ENCODE peak calls at places on chromosomes 2 and 18, in seven cellular contexts. D is anterior cingulate cortex, Z is MCF 10A, P is mammary epithelial cell, R is NCI-H2171 treated with DMSO at 0.1 percent for 48 hours, M is HAP-1, X is ovary. T is an unnamed sample.

GRCh38 chr2:74670263-74670662 is 16.2 kb downstream of the SEMA4F start:
- DNase-seq in D (no peak), R (no peak), Z (no peak), M (no peak), X (no peak), P (no peak), T (no peak)

GRCh38 chr2:119702918-119703401 is 24.0 kb downstream of the TMEM177 start:
- DNase-seq in P (peak; percentile 44), R (peak; percentile 26), D (peak; percentile 24), Z (peak; percentile 75), M (peak; percentile 74), X (peak; percentile 69), T (no peak)

GRCh38 chr18:57084331-57085298 is 62.3 kb upstream of the BOD1L2 start:
- DNase-seq in R (no peak), D (no peak), Z (no peak), M (no peak), X (no peak), P (no peak), T (no peak)

GRCh38 chr2:133489641-133490411 is 78.4 kb downstream of the NCKAP5 start:
- DNase-seq in D (no peak), M (no peak), Z (peak; percentile 4), P (no peak), X (peak; percentile 43), R (no peak), T (no peak)

GRCh38 chr2:168278424-168278888 is 31.1 kb upstream of the STK39 start:
- DNase-seq in M (no peak), D (no peak), Z (peak; percentile 46), R (no peak), X (no peak), P (peak; percentile 88), T (no peak)

GRCh38 chr2:79580175-79580574 is 67.3 kb downstream of the CTNNA2 start:
- DNase-seq in R (no peak), X (no peak), P (no peak), Z (no peak), M (no peak), D (no peak), T (no peak)

GRCh38 chr18:28504100-28504499 is 327.2 kb upstream of the CDH2 start:
- DNase-seq in Z (no peak), P (peak; percentile 8), R (no peak), M (no peak), D (no peak), X (no peak), T (no peak)

GRCh38 chr2:113851640-113852039 is 38.2 kb upstream of the ACTR3 start:
- DNase-seq in D (no peak), M (no peak), X (peak; percentile 33), R (no peak), P (peak; percentile 27), Z (peak; percentile 16), T (no peak)

GRCh38 chr2:152350155-152350679 is 15.2 kb downstream of the FMNL2 start:
- DNase-seq in P (no peak), D (no peak), M (no peak), R (no peak), X (no peak), Z (no peak), T (no peak)

GRCh38 chr2:98118161-98118560 is 31.2 kb downstream of the VWA3B start:
- DNase-seq in X (no peak), P (peak; percentile 50), Z (peak; percentile 19), D (no peak), M (no peak), R (no peak), T (peak; percentile 74)

GRCh38 chr2:190841707-190842505 is 38.7 kb upstream of the GLS start:
- DNase-seq in D (no peak), M (no peak), R (no peak), X (no peak), Z (no peak), P (peak; percentile 54), T (no peak)

GRCh38 chr2:96665083-96665569 is 22.6 kb downstream of the FER1L5 start:
- DNase-seq in M (no peak), Z (peak; percentile 99), R (no peak), X (peak; percentile 42), P (peak; percentile 97), D (no peak), T (peak; percentile 100)

GRCh38 chr2:138942466-138942865 is 162.3 kb upstream of the NXPH2 start:
- DNase-seq in M (no peak), Z (no peak), X (no peak), P (no peak), R (no peak), D (no peak), T (no peak)

GRCh38 chr2:68157002-68157401 is 686 bp upstream of the PNO1 start:
- DNase-seq in D (no peak), M (no peak), R (no peak), P (no peak), Z (no peak), X (no peak), T (no peak)

GRCh38 chr2:26555246-26556133 is 77.6 kb upstream of the OTOF start:
- DNase-seq in X (no peak), P (no peak), D (no peak), M (no peak), Z (peak; percentile 16), R (no peak), T (no peak)

GRCh38 chr2:212052412-212053159 is 486.0 kb downstream of the ERBB4 start:
- DNase-seq in D (no peak), R (no peak), P (peak; percentile 45), X (no peak), Z (peak; percentile 25), M (no peak), T (peak; percentile 72)

GRCh38 chr2:83817511-83817910 is 641.6 kb downstream of the SUCLG1 start:
- DNase-seq in P (peak; percentile 2), R (no peak), D (no peak), X (no peak), Z (peak; percentile 33), M (peak; percentile 12), T (no peak)

GRCh38 chr2:127100261-127101047 is 6.5 kb downstream of the BIN1 start:
- DNase-seq in R (no peak), Z (peak; percentile 87), P (no peak), M (no peak), D (no peak), X (no peak), T (no peak)

GRCh38 chr2:109171444-109172334 is 42.7 kb downstream of the SH3RF3 start:
- DNase-seq in Z (peak; percentile 93), X (peak; percentile 71), P (no peak), D (no peak), M (no peak), R (no peak), T (peak; percentile 56)

GRCh38 chr18:76978616-76979015 is 154.0 kb downstream of the MBP start:
- DNase-seq in P (no peak), M (no peak), R (no peak), D (no peak), X (no peak), Z (no peak), T (no peak)

GRCh38 chr2:205822578-205822977 is 140.3 kb downstream of the NRP2 start:
- DNase-seq in X (no peak), M (no peak), R (no peak), P (peak; percentile 75), D (no peak), Z (no peak), T (peak; percentile 51)

GRCh38 chr2:47891369-47892337 is 14.6 kb downstream of the FBXO11 start:
- DNase-seq in Z (peak; percentile 46), X (no peak), R (no peak), M (no peak), P (peak; percentile 44), D (no peak), T (no peak)

T was measured in HS-5.